ENCODE peak calls at places on chromosomes 5 and 9, in eight cellular contexts. One of them, this sample, is unnamed.

GRCh38 chr5:178130576-178131445 is at the start of gene RMND5B:
- DNase-seq in effector memory CD4-positive, alpha-beta T cell: peak
- DNase-seq in HTR-8/SVneo: peak
- DNase-seq in B cell: peak
- DNase-seq in A549: peak
- DNase-seq in GM12891: peak
- DNase-seq in cerebellar cortex: peak
- DNase-seq in HCT116: peak
- DNase-seq in this sample: peak

GRCh38 chr5:154421868-154422267 is 23.9 kb upstream of the SAP30L start:
- DNase-seq in effector memory CD4-positive, alpha-beta T cell: no peak
- DNase-seq in HTR-8/SVneo: no peak
- DNase-seq in B cell: no peak
- DNase-seq in A549: peak
- DNase-seq in GM12891: no peak
- DNase-seq in cerebellar cortex: peak
- DNase-seq in HCT116: peak
- DNase-seq in this sample: no peak

GRCh38 chr9:16318516-16319060 is 551.9 kb downstream of the BNC2 start:
- DNase-seq in effector memory CD4-positive, alpha-beta T cell: no peak
- DNase-seq in HTR-8/SVneo: no peak
- DNase-seq in B cell: no peak
- DNase-seq in A549: no peak
- DNase-seq in GM12891: no peak
- DNase-seq in cerebellar cortex: no peak
- DNase-seq in HCT116: no peak
- DNase-seq in this sample: no peak

GRCh38 chr9:33719581-33720374 is 75.6 kb upstream of the PRSS3 start:
- DNase-seq in effector memory CD4-positive, alpha-beta T cell: peak
- DNase-seq in HTR-8/SVneo: no peak
- DNase-seq in B cell: no peak
- DNase-seq in A549: peak
- DNase-seq in GM12891: no peak
- DNase-seq in cerebellar cortex: peak
- DNase-seq in HCT116: no peak
- DNase-seq in this sample: no peak

GRCh38 chr5:53946405-53947100 is 363.8 kb downstream of the ARL15 start:
- DNase-seq in effector memory CD4-positive, alpha-beta T cell: no peak
- DNase-seq in HTR-8/SVneo: no peak
- DNase-seq in B cell: no peak
- DNase-seq in A549: no peak
- DNase-seq in GM12891: no peak
- DNase-seq in cerebellar cortex: no peak
- DNase-seq in HCT116: no peak
- DNase-seq in this sample: no peak

GRCh38 chr5:10469253-10470030 is 27.8 kb downstream of the ROPN1L start:
- DNase-seq in effector memory CD4-positive, alpha-beta T cell: no peak
- DNase-seq in HTR-8/SVneo: no peak
- DNase-seq in B cell: no peak
- DNase-seq in A549: no peak
- DNase-seq in GM12891: no peak
- DNase-seq in cerebellar cortex: no peak
- DNase-seq in HCT116: no peak
- DNase-seq in this sample: no peak

GRCh38 chr9:34386656-34387055 is 10.0 kb upstream of the MYORG start:
- DNase-seq in effector memory CD4-positive, alpha-beta T cell: no peak
- DNase-seq in HTR-8/SVneo: no peak
- DNase-seq in B cell: no peak
- DNase-seq in A549: no peak
- DNase-seq in GM12891: no peak
- DNase-seq in cerebellar cortex: no peak
- DNase-seq in HCT116: no peak
- DNase-seq in this sample: peak

GRCh38 chr9:17928228-17928627 is 349.4 kb downstream of the SH3GL2 start:
- DNase-seq in effector memory CD4-positive, alpha-beta T cell: no peak
- DNase-seq in HTR-8/SVneo: no peak
- DNase-seq in B cell: no peak
- DNase-seq in A549: no peak
- DNase-seq in GM12891: no peak
- DNase-seq in cerebellar cortex: no peak
- DNase-seq in HCT116: no peak
- DNase-seq in this sample: no peak

GRCh38 chr5:149618581-149619248 is 37.4 kb downstream of the ARHGEF37 start:
- DNase-seq in effector memory CD4-positive, alpha-beta T cell: no peak
- DNase-seq in HTR-8/SVneo: peak
- DNase-seq in B cell: no peak
- DNase-seq in A549: peak
- DNase-seq in GM12891: peak
- DNase-seq in cerebellar cortex: peak
- DNase-seq in HCT116: peak
- DNase-seq in this sample: no peak

GRCh38 chr5:15555176-15555575 is 55.2 kb downstream of the FBXL7 start:
- DNase-seq in effector memory CD4-positive, alpha-beta T cell: no peak
- DNase-seq in HTR-8/SVneo: no peak
- DNase-seq in B cell: no peak
- DNase-seq in A549: no peak
- DNase-seq in GM12891: no peak
- DNase-seq in cerebellar cortex: no peak
- DNase-seq in HCT116: no peak
- DNase-seq in this sample: no peak

GRCh38 chr5:179289756-179290385 is 55.4 kb downstream of the ADAMTS2 start:
- DNase-seq in effector memory CD4-positive, alpha-beta T cell: no peak
- DNase-seq in HTR-8/SVneo: no peak
- DNase-seq in B cell: no peak
- DNase-seq in A549: no peak
- DNase-seq in GM12891: no peak
- DNase-seq in cerebellar cortex: no peak
- DNase-seq in HCT116: no peak
- DNase-seq in this sample: peak

GRCh38 chr9:123391233-123391632 is 35.2 kb downstream of the CRB2 start:
- DNase-seq in effector memory CD4-positive, alpha-beta T cell: no peak
- DNase-seq in HTR-8/SVneo: no peak
- DNase-seq in B cell: no peak
- DNase-seq in A549: no peak
- DNase-seq in GM12891: no peak
- DNase-seq in cerebellar cortex: no peak
- DNase-seq in HCT116: no peak
- DNase-seq in this sample: no peak

GRCh38 chr5:88826959-88827585 is 55.9 kb downstream of the MEF2C start:
- DNase-seq in effector memory CD4-positive, alpha-beta T cell: no peak
- DNase-seq in HTR-8/SVneo: no peak
- DNase-seq in B cell: peak
- DNase-seq in A549: no peak
- DNase-seq in GM12891: no peak
- DNase-seq in cerebellar cortex: peak
- DNase-seq in HCT116: peak
- DNase-seq in this sample: peak

GRCh38 chr9:93136693-93137092 is 2.6 kb upstream of the NINJ1 start:
- DNase-seq in effector memory CD4-positive, alpha-beta T cell: no peak
- DNase-seq in HTR-8/SVneo: no peak
- DNase-seq in B cell: no peak
- DNase-seq in A549: no peak
- DNase-seq in GM12891: no peak
- DNase-seq in cerebellar cortex: no peak
- DNase-seq in HCT116: no peak
- DNase-seq in this sample: no peak

GRCh38 chr9:15543033-15543791 is 9.6 kb upstream of the CCDC171 start:
- DNase-seq in effector memory CD4-positive, alpha-beta T cell: no peak
- DNase-seq in HTR-8/SVneo: no peak
- DNase-seq in B cell: no peak
- DNase-seq in A549: peak
- DNase-seq in GM12891: no peak
- DNase-seq in cerebellar cortex: no peak
- DNase-seq in HCT116: no peak
- DNase-seq in this sample: no peak

GRCh38 chr5:160685695-160686094 is 166.3 kb downstream of the ATP10B start:
- DNase-seq in effector memory CD4-positive, alpha-beta T cell: no peak
- DNase-seq in HTR-8/SVneo: no peak
- DNase-seq in B cell: no peak
- DNase-seq in A549: peak
- DNase-seq in GM12891: peak
- DNase-seq in cerebellar cortex: no peak
- DNase-seq in HCT116: no peak
- DNase-seq in this sample: no peak

GRCh38 chr9:86241216-86241615 is 18.2 kb downstream of the C9orf153 start:
- DNase-seq in effector memory CD4-positive, alpha-beta T cell: no peak
- DNase-seq in HTR-8/SVneo: no peak
- DNase-seq in B cell: no peak
- DNase-seq in A549: no peak
- DNase-seq in GM12891: no peak
- DNase-seq in cerebellar cortex: no peak
- DNase-seq in HCT116: no peak
- DNase-seq in this sample: no peak